ENCODE peak calls at places on chromosome 17, in eight cellular contexts. One of them, this sample, is unnamed. For H3K27me3, the result is how much of the 10 kb centered on the place peaks cover.

GRCh38 chr17:67751101-67752074 is 33.7 kb downstream of the NOL11 start:
- DNase-seq in heart left ventricle: no peak
- DNase-seq in fibroblast of lung: no peak
- DNase-seq in esophagus squamous epithelium: no peak
- DNase-seq in AG04450: no peak
- DNase-seq in sigmoid colon: no peak
- DNase-seq in K562: no peak
- DNase-seq in CD4-positive, alpha-beta T cell: no peak
- DNase-seq in this sample: no peak

GRCh38 chr17:72976971-72977767 is 115.3 kb downstream of the SLC39A11 start:
- DNase-seq in heart left ventricle: peak
- DNase-seq in fibroblast of lung: peak
- DNase-seq in esophagus squamous epithelium: no peak
- DNase-seq in AG04450: peak
- DNase-seq in sigmoid colon: peak
- DNase-seq in K562: peak
- DNase-seq in CD4-positive, alpha-beta T cell: no peak
- DNase-seq in this sample: no peak

GRCh38 chr17:13931111-13931526 is 138.2 kb upstream of the COX10 start:
- DNase-seq in heart left ventricle: no peak
- DNase-seq in fibroblast of lung: peak
- DNase-seq in esophagus squamous epithelium: peak
- DNase-seq in AG04450: no peak
- DNase-seq in sigmoid colon: peak
- DNase-seq in K562: no peak
- DNase-seq in CD4-positive, alpha-beta T cell: no peak
- DNase-seq in this sample: no peak

GRCh38 chr17:17682293-17682736 is 1.1 kb downstream of the RAI1 start:
- DNase-seq in heart left ventricle: peak
- DNase-seq in fibroblast of lung: peak
- DNase-seq in esophagus squamous epithelium: no peak
- DNase-seq in AG04450: no peak
- DNase-seq in sigmoid colon: peak
- DNase-seq in K562: peak
- DNase-seq in CD4-positive, alpha-beta T cell: peak
- DNase-seq in this sample: peak

GRCh38 chr17:35947156-35947585 is 3.7 kb upstream of the LYZL6 start:
- DNase-seq in heart left ventricle: no peak
- DNase-seq in fibroblast of lung: peak
- DNase-seq in esophagus squamous epithelium: peak
- DNase-seq in AG04450: no peak
- DNase-seq in sigmoid colon: no peak
- DNase-seq in K562: peak
- DNase-seq in CD4-positive, alpha-beta T cell: peak
- DNase-seq in this sample: peak

GRCh38 chr17:888998-889401 is 90.6 kb downstream of the NXN start:
- DNase-seq in heart left ventricle: no peak
- DNase-seq in fibroblast of lung: peak
- DNase-seq in esophagus squamous epithelium: no peak
- DNase-seq in AG04450: no peak
- DNase-seq in sigmoid colon: no peak
- DNase-seq in K562: no peak
- DNase-seq in CD4-positive, alpha-beta T cell: no peak
- DNase-seq in this sample: no peak

GRCh38 chr17:55086635-55087058 is 118.1 kb downstream of the STXBP4 start:
- DNase-seq in heart left ventricle: no peak
- DNase-seq in fibroblast of lung: peak
- DNase-seq in esophagus squamous epithelium: no peak
- DNase-seq in AG04450: peak
- DNase-seq in sigmoid colon: no peak
- DNase-seq in K562: peak
- DNase-seq in CD4-positive, alpha-beta T cell: no peak
- DNase-seq in this sample: no peak

GRCh38 chr17:76131061-76131691 is 9.9 kb downstream of the FOXJ1 start:
- DNase-seq in heart left ventricle: peak
- DNase-seq in fibroblast of lung: no peak
- DNase-seq in esophagus squamous epithelium: no peak
- DNase-seq in AG04450: no peak
- DNase-seq in sigmoid colon: no peak
- DNase-seq in K562: no peak
- DNase-seq in CD4-positive, alpha-beta T cell: no peak
- DNase-seq in this sample: no peak

GRCh38 chr17:50155115-50155819 is 4.8 kb upstream of the PPP1R9B start:
- DNase-seq in heart left ventricle: no peak
- DNase-seq in fibroblast of lung: no peak
- DNase-seq in esophagus squamous epithelium: no peak
- DNase-seq in AG04450: no peak
- DNase-seq in sigmoid colon: no peak
- DNase-seq in K562: no peak
- DNase-seq in CD4-positive, alpha-beta T cell: no peak
- DNase-seq in this sample: no peak

GRCh38 chr17:49443862-49444261 is 29.2 kb upstream of the PHB1 start:
- DNase-seq in heart left ventricle: no peak
- DNase-seq in fibroblast of lung: peak
- DNase-seq in esophagus squamous epithelium: no peak
- DNase-seq in AG04450: no peak
- DNase-seq in sigmoid colon: no peak
- DNase-seq in K562: no peak
- DNase-seq in CD4-positive, alpha-beta T cell: no peak
- DNase-seq in this sample: no peak

GRCh38 chr17:77692571-77693161 is 265.8 kb upstream of the TNRC6C start:
- DNase-seq in heart left ventricle: no peak
- DNase-seq in fibroblast of lung: peak
- DNase-seq in esophagus squamous epithelium: no peak
- DNase-seq in AG04450: no peak
- DNase-seq in sigmoid colon: no peak
- DNase-seq in K562: no peak
- DNase-seq in CD4-positive, alpha-beta T cell: no peak
- DNase-seq in this sample: no peak

GRCh38 chr17:49494937-49495841 is at the start of gene NGFR:
- DNase-seq in heart left ventricle: peak
- DNase-seq in fibroblast of lung: peak
- DNase-seq in esophagus squamous epithelium: no peak
- DNase-seq in AG04450: no peak
- DNase-seq in sigmoid colon: no peak
- DNase-seq in K562: peak
- DNase-seq in CD4-positive, alpha-beta T cell: no peak
- DNase-seq in this sample: peak

GRCh38 chr17:19448341-19449268 is 37.6 kb downstream of the RNF112 start:
- DNase-seq in heart left ventricle: no peak
- DNase-seq in fibroblast of lung: peak
- DNase-seq in esophagus squamous epithelium: no peak
- DNase-seq in AG04450: peak
- DNase-seq in sigmoid colon: peak
- DNase-seq in K562: no peak
- DNase-seq in CD4-positive, alpha-beta T cell: no peak
- DNase-seq in this sample: peak

GRCh38 chr17:75065562-75066151 is 18.6 kb downstream of the KCTD2 start:
- DNase-seq in heart left ventricle: no peak
- DNase-seq in fibroblast of lung: peak
- DNase-seq in esophagus squamous epithelium: no peak
- DNase-seq in AG04450: no peak
- DNase-seq in sigmoid colon: no peak
- DNase-seq in K562: no peak
- DNase-seq in CD4-positive, alpha-beta T cell: no peak
- DNase-seq in this sample: no peak

GRCh38 chr17:44193326-44194084 is 6.2 kb downstream of the ATXN7L3 start:
- DNase-seq in heart left ventricle: no peak
- DNase-seq in fibroblast of lung: no peak
- DNase-seq in esophagus squamous epithelium: no peak
- DNase-seq in AG04450: no peak
- DNase-seq in sigmoid colon: no peak
- DNase-seq in K562: no peak
- DNase-seq in CD4-positive, alpha-beta T cell: no peak
- DNase-seq in this sample: no peak

GRCh38 chr17:50189396-50190277 is 11.8 kb downstream of the COL1A1 start:
- DNase-seq in heart left ventricle: no peak
- DNase-seq in fibroblast of lung: peak
- DNase-seq in esophagus squamous epithelium: no peak
- DNase-seq in AG04450: no peak
- DNase-seq in sigmoid colon: no peak
- DNase-seq in K562: no peak
- DNase-seq in CD4-positive, alpha-beta T cell: no peak
- DNase-seq in this sample: no peak

GRCh38 chr17:43880420-43880991 is 26.8 kb downstream of the MPP2 start:
- DNase-seq in heart left ventricle: peak
- DNase-seq in fibroblast of lung: no peak
- DNase-seq in esophagus squamous epithelium: no peak
- DNase-seq in AG04450: no peak
- DNase-seq in sigmoid colon: no peak
- DNase-seq in K562: peak
- DNase-seq in CD4-positive, alpha-beta T cell: peak
- DNase-seq in this sample: no peak

GRCh38 chr17:37098910-37099664 is 150.3 kb downstream of the AATF start:
- DNase-seq in heart left ventricle: no peak
- DNase-seq in fibroblast of lung: no peak
- DNase-seq in esophagus squamous epithelium: no peak
- DNase-seq in AG04450: no peak
- DNase-seq in sigmoid colon: no peak
- DNase-seq in K562: no peak
- DNase-seq in CD4-positive, alpha-beta T cell: no peak
- DNase-seq in this sample: no peak

GRCh38 chr17:6479626-6480324 is 35.5 kb downstream of the PIMREG start:
- DNase-seq in heart left ventricle: no peak
- DNase-seq in fibroblast of lung: no peak
- DNase-seq in esophagus squamous epithelium: no peak
- DNase-seq in AG04450: no peak
- DNase-seq in sigmoid colon: no peak
- DNase-seq in K562: no peak
- DNase-seq in CD4-positive, alpha-beta T cell: no peak
- DNase-seq in this sample: no peak

GRCh38 chr17:79273660-79274059 is 199.0 kb downstream of the ENGASE start:
- DNase-seq in heart left ventricle: no peak
- DNase-seq in fibroblast of lung: no peak
- DNase-seq in esophagus squamous epithelium: no peak
- DNase-seq in AG04450: no peak
- DNase-seq in sigmoid colon: no peak
- DNase-seq in K562: no peak
- DNase-seq in CD4-positive, alpha-beta T cell: no peak
- DNase-seq in this sample: no peak
- H3K27me3 ChIP-seq in heart left ventricle: under half
- H3K27me3 ChIP-seq in fibroblast of lung: under half
- H3K27me3 ChIP-seq in esophagus squamous epithelium: under half
- H3K27me3 ChIP-seq in AG04450: under half
- H3K27me3 ChIP-seq in sigmoid colon: under half
- H3K27me3 ChIP-seq in K562: under half
- H3K27me3 ChIP-seq in CD4-positive, alpha-beta T cell: under half
- H3K27me3 ChIP-seq in this sample: under half

DNA sequence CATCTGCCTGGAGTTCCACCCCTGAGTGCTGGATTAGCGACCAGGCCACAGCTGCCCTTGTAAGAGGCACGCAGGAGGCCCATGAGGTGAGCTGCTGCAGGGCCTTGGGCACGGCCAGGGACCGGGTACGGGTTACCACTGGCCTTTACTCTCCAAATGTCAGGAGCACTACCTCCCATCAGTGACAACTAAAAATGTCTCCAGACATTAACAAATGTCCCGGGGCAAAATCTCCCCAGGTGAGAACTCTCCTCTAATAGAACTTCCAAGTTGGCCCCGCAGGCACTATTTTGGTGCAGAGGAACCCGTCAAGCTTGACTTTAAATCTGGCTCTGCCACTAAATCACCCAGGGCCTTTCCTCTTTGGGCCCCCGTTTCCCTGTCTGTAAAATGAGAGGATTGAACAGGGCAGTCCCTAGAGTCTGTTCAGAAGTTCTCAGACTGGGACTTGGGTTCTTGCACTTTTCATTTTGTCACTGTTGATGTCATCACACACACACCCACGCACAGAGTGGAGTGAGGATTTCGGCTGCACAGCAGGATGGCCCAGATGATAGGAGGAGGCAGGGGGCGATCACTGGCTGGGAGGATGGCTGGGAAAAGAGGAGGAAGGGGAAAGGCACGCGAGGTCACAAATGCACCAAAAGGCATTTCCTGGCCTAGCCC is 24.5 kb upstream of the MAPT start:
- DNase-seq in heart left ventricle: no peak
- DNase-seq in fibroblast of lung: no peak
- DNase-seq in esophagus squamous epithelium: no peak
- DNase-seq in AG04450: no peak
- DNase-seq in sigmoid colon: no peak
- DNase-seq in K562: peak
- DNase-seq in CD4-positive, alpha-beta T cell: no peak
- DNase-seq in this sample: no peak
- H3K27me3 ChIP-seq in heart left ventricle: under half
- H3K27me3 ChIP-seq in fibroblast of lung: under half
- H3K27me3 ChIP-seq in esophagus squamous epithelium: under half
- H3K27me3 ChIP-seq in AG04450: under half
- H3K27me3 ChIP-seq in sigmoid colon: under half
- H3K27me3 ChIP-seq in K562: under half
- H3K27me3 ChIP-seq in CD4-positive, alpha-beta T cell: under half
- H3K27me3 ChIP-seq in this sample: under half

GRCh38 chr17:2051388-2052237 is 3.3 kb upstream of the HIC1 start:
- DNase-seq in heart left ventricle: no peak
- DNase-seq in fibroblast of lung: no peak
- DNase-seq in esophagus squamous epithelium: no peak
- DNase-seq in AG04450: no peak
- DNase-seq in sigmoid colon: peak
- DNase-seq in K562: no peak
- DNase-seq in CD4-positive, alpha-beta T cell: no peak
- DNase-seq in this sample: no peak
- H3K27me3 ChIP-seq in heart left ventricle: under half
- H3K27me3 ChIP-seq in fibroblast of lung: under half
- H3K27me3 ChIP-seq in esophagus squamous epithelium: under half
- H3K27me3 ChIP-seq in AG04450: under half
- H3K27me3 ChIP-seq in sigmoid colon: under half
- H3K27me3 ChIP-seq in K562: under half
- H3K27me3 ChIP-seq in CD4-positive, alpha-beta T cell: under half
- H3K27me3 ChIP-seq in this sample: under half

DNA sequence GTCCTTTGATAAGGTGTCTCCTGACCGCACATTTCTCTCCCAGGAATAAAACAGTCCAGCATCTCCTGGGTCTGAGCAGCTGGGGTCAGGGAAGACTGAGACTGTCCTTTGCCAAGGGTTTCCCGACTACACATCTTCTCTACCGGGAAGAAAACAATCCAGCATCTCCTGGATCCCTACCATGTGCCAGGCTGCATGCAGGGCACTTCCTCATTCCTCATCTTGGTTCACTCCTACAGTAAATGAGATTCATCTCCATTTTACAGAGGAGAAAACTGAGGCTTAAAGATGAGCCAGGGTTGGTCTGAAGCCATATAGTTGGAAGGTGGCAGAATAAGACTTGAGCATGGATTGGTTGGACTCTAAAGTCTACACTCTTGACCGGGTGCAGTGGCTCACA is 36.7 kb downstream of the NOG start:
- DNase-seq in heart left ventricle: no peak
- DNase-seq in fibroblast of lung: no peak
- DNase-seq in esophagus squamous epithelium: no peak
- DNase-seq in AG04450: no peak
- DNase-seq in sigmoid colon: no peak
- DNase-seq in K562: no peak
- DNase-seq in CD4-positive, alpha-beta T cell: no peak
- DNase-seq in this sample: no peak
- H3K27me3 ChIP-seq in heart left ventricle: under half
- H3K27me3 ChIP-seq in fibroblast of lung: under half
- H3K27me3 ChIP-seq in esophagus squamous epithelium: under half
- H3K27me3 ChIP-seq in AG04450: under half
- H3K27me3 ChIP-seq in sigmoid colon: under half
- H3K27me3 ChIP-seq in K562: under half
- H3K27me3 ChIP-seq in CD4-positive, alpha-beta T cell: under half
- H3K27me3 ChIP-seq in this sample: under half

This sample was measured in Caco-2.